ENCODE peak calls at places on chromosomes 6 and 20, in ten cellular contexts. One of them, this sample, is unnamed.
A peak's percentile ranks its signal among the peaks of the same experiment; 100 is the strongest.

GRCh38 chr20:34708621-34709043 is 4.5 kb downstream of the TP53INP2 start:
- DNase-seq in Panc1: no peak
- DNase-seq in AG08396: peak; percentile 48
- DNase-seq in HFFc6: peak; percentile 9
- DNase-seq in WTC11: peak; percentile 77
- DNase-seq in stimulated activated CD4-positive, alpha-beta T cell treated with anti-CD3 and anti-CD28 coated beads, Interleukin-2, amount 100 ng/mL, for 48 hours: peak; percentile 60
- DNase-seq in DMS79: no peak
- DNase-seq in HT-29: peak; percentile 78
- DNase-seq in BJ: no peak
- DNase-seq in RKO: peak; percentile 78
- DNase-seq in this sample: peak; percentile 47

GRCh38 chr6:39054577-39055142 is 6.1 kb downstream of the GLP1R start:
- DNase-seq in Panc1: no peak
- DNase-seq in AG08396: no peak
- DNase-seq in HFFc6: no peak
- DNase-seq in WTC11: peak; percentile 30
- DNase-seq in stimulated activated CD4-positive, alpha-beta T cell treated with anti-CD3 and anti-CD28 coated beads, Interleukin-2, amount 100 ng/mL, for 48 hours: no peak
- DNase-seq in DMS79: no peak
- DNase-seq in HT-29: no peak
- DNase-seq in BJ: no peak
- DNase-seq in RKO: no peak
- DNase-seq in this sample: no peak

GRCh38 chr20:46206025-46206424 is 87.9 kb downstream of the CD40 start:
- DNase-seq in Panc1: peak; percentile 25
- DNase-seq in AG08396: peak; percentile 65
- DNase-seq in HFFc6: peak; percentile 31
- DNase-seq in WTC11: no peak
- DNase-seq in stimulated activated CD4-positive, alpha-beta T cell treated with anti-CD3 and anti-CD28 coated beads, Interleukin-2, amount 100 ng/mL, for 48 hours: no peak
- DNase-seq in DMS79: no peak
- DNase-seq in HT-29: peak; percentile 47
- DNase-seq in BJ: no peak
- DNase-seq in RKO: peak; percentile 66
- DNase-seq in this sample: no peak

GRCh38 chr6:4381379-4381778 is 246.0 kb upstream of the ECI2 start:
- DNase-seq in Panc1: no peak
- DNase-seq in AG08396: no peak
- DNase-seq in HFFc6: no peak
- DNase-seq in WTC11: no peak
- DNase-seq in stimulated activated CD4-positive, alpha-beta T cell treated with anti-CD3 and anti-CD28 coated beads, Interleukin-2, amount 100 ng/mL, for 48 hours: no peak
- DNase-seq in DMS79: no peak
- DNase-seq in HT-29: no peak
- DNase-seq in BJ: no peak
- DNase-seq in RKO: no peak
- DNase-seq in this sample: no peak

GRCh38 chr20:13412806-13413445 is 191.9 kb downstream of the ISM1 start:
- DNase-seq in Panc1: no peak
- DNase-seq in AG08396: no peak
- DNase-seq in HFFc6: no peak
- DNase-seq in WTC11: no peak
- DNase-seq in stimulated activated CD4-positive, alpha-beta T cell treated with anti-CD3 and anti-CD28 coated beads, Interleukin-2, amount 100 ng/mL, for 48 hours: no peak
- DNase-seq in DMS79: no peak
- DNase-seq in HT-29: no peak
- DNase-seq in BJ: no peak
- DNase-seq in RKO: peak; percentile 31
- DNase-seq in this sample: no peak

GRCh38 chr6:71537717-71538116 is 249.1 kb downstream of the OGFRL1 start:
- DNase-seq in Panc1: no peak
- DNase-seq in AG08396: peak; percentile 53
- DNase-seq in HFFc6: peak; percentile 49
- DNase-seq in WTC11: no peak
- DNase-seq in stimulated activated CD4-positive, alpha-beta T cell treated with anti-CD3 and anti-CD28 coated beads, Interleukin-2, amount 100 ng/mL, for 48 hours: no peak
- DNase-seq in DMS79: no peak
- DNase-seq in HT-29: no peak
- DNase-seq in BJ: no peak
- DNase-seq in RKO: peak; percentile 11
- DNase-seq in this sample: no peak

GRCh38 chr6:134363323-134364039 is 45.6 kb upstream of the SGK1 start:
- DNase-seq in Panc1: no peak
- DNase-seq in AG08396: peak; percentile 58
- DNase-seq in HFFc6: peak; percentile 85
- DNase-seq in WTC11: no peak
- DNase-seq in stimulated activated CD4-positive, alpha-beta T cell treated with anti-CD3 and anti-CD28 coated beads, Interleukin-2, amount 100 ng/mL, for 48 hours: no peak
- DNase-seq in DMS79: no peak
- DNase-seq in HT-29: no peak
- DNase-seq in BJ: peak; percentile 21
- DNase-seq in RKO: no peak
- DNase-seq in this sample: no peak

GRCh38 chr6:149334201-149334600 is 16.7 kb downstream of the TAB2 start:
- DNase-seq in Panc1: no peak
- DNase-seq in AG08396: no peak
- DNase-seq in HFFc6: peak; percentile 66
- DNase-seq in WTC11: no peak
- DNase-seq in stimulated activated CD4-positive, alpha-beta T cell treated with anti-CD3 and anti-CD28 coated beads, Interleukin-2, amount 100 ng/mL, for 48 hours: no peak
- DNase-seq in DMS79: no peak
- DNase-seq in HT-29: no peak
- DNase-seq in BJ: no peak
- DNase-seq in RKO: no peak
- DNase-seq in this sample: no peak

GRCh38 chr20:17995967-17996819 is 27.4 kb downstream of the MGME1 start:
- DNase-seq in Panc1: no peak
- DNase-seq in AG08396: peak; percentile 71
- DNase-seq in HFFc6: peak; percentile 60
- DNase-seq in WTC11: no peak
- DNase-seq in stimulated activated CD4-positive, alpha-beta T cell treated with anti-CD3 and anti-CD28 coated beads, Interleukin-2, amount 100 ng/mL, for 48 hours: peak; percentile 22
- DNase-seq in DMS79: no peak
- DNase-seq in HT-29: peak; percentile 65
- DNase-seq in BJ: peak; percentile 19
- DNase-seq in RKO: peak; percentile 85
- DNase-seq in this sample: peak; percentile 43

GRCh38 chr20:38932457-38933120 is 6.4 kb downstream of the FAM83D start:
- DNase-seq in Panc1: no peak
- DNase-seq in AG08396: peak; percentile 57
- DNase-seq in HFFc6: no peak
- DNase-seq in WTC11: no peak
- DNase-seq in stimulated activated CD4-positive, alpha-beta T cell treated with anti-CD3 and anti-CD28 coated beads, Interleukin-2, amount 100 ng/mL, for 48 hours: no peak
- DNase-seq in DMS79: no peak
- DNase-seq in HT-29: no peak
- DNase-seq in BJ: no peak
- DNase-seq in RKO: no peak
- DNase-seq in this sample: no peak

GRCh38 chr6:159532155-159532554 is 160.9 kb downstream of the SOD2 start:
- DNase-seq in Panc1: no peak
- DNase-seq in AG08396: no peak
- DNase-seq in HFFc6: no peak
- DNase-seq in WTC11: peak; percentile 50
- DNase-seq in stimulated activated CD4-positive, alpha-beta T cell treated with anti-CD3 and anti-CD28 coated beads, Interleukin-2, amount 100 ng/mL, for 48 hours: no peak
- DNase-seq in DMS79: no peak
- DNase-seq in HT-29: no peak
- DNase-seq in BJ: no peak
- DNase-seq in RKO: no peak
- DNase-seq in this sample: no peak

GRCh38 chr6:31293343-31293742 is 21.5 kb upstream of the HLA-C start:
- DNase-seq in Panc1: no peak
- DNase-seq in AG08396: peak; percentile 24
- DNase-seq in HFFc6: peak; percentile 16
- DNase-seq in WTC11: no peak
- DNase-seq in stimulated activated CD4-positive, alpha-beta T cell treated with anti-CD3 and anti-CD28 coated beads, Interleukin-2, amount 100 ng/mL, for 48 hours: no peak
- DNase-seq in DMS79: no peak
- DNase-seq in HT-29: peak; percentile 30
- DNase-seq in BJ: no peak
- DNase-seq in RKO: peak; percentile 63
- DNase-seq in this sample: no peak

GRCh38 chr20:51972031-51972430 is 169.7 kb upstream of the SALL4 start:
- DNase-seq in Panc1: no peak
- DNase-seq in AG08396: no peak
- DNase-seq in HFFc6: no peak
- DNase-seq in WTC11: no peak
- DNase-seq in stimulated activated CD4-positive, alpha-beta T cell treated with anti-CD3 and anti-CD28 coated beads, Interleukin-2, amount 100 ng/mL, for 48 hours: no peak
- DNase-seq in DMS79: no peak
- DNase-seq in HT-29: no peak
- DNase-seq in BJ: no peak
- DNase-seq in RKO: no peak
- DNase-seq in this sample: no peak

GRCh38 chr6:26421259-26422144 is 18.8 kb upstream of the BTN3A3 start:
- DNase-seq in Panc1: peak; percentile 69
- DNase-seq in AG08396: peak; percentile 90
- DNase-seq in HFFc6: peak; percentile 94
- DNase-seq in WTC11: peak; percentile 69
- DNase-seq in stimulated activated CD4-positive, alpha-beta T cell treated with anti-CD3 and anti-CD28 coated beads, Interleukin-2, amount 100 ng/mL, for 48 hours: peak; percentile 30
- DNase-seq in DMS79: peak; percentile 23
- DNase-seq in HT-29: peak; percentile 88
- DNase-seq in BJ: peak; percentile 83
- DNase-seq in RKO: peak; percentile 94
- DNase-seq in this sample: peak; percentile 87

GRCh38 chr6:127300411-127300810 is 33.7 kb downstream of the RNF146 start:
- DNase-seq in Panc1: peak; percentile 20
- DNase-seq in AG08396: peak; percentile 61
- DNase-seq in HFFc6: peak; percentile 92
- DNase-seq in WTC11: no peak
- DNase-seq in stimulated activated CD4-positive, alpha-beta T cell treated with anti-CD3 and anti-CD28 coated beads, Interleukin-2, amount 100 ng/mL, for 48 hours: no peak
- DNase-seq in DMS79: no peak
- DNase-seq in HT-29: no peak
- DNase-seq in BJ: peak; percentile 74
- DNase-seq in RKO: peak; percentile 63
- DNase-seq in this sample: peak; percentile 2